ENCODE peak calls at places on chromosomes 16 and 17, in nine cellular contexts. B, T, H, U, I, F, Z, Q and M are unnamed samples.

GRCh38 chr16:85378145-85379040 is 234.7 kb upstream of the GSE1 start:
- DNase-seq in U (no peak), H (no peak), Q (no peak), B (no peak), F (no peak), Z (no peak), T (no peak), I (no peak), M (no peak)

GRCh38 chr16:57377080-57377841 is 5.0 kb downstream of the CX3CL1 start:
- DNase-seq in F (no peak), I (no peak), Q (no peak), Z (no peak), T (peak; percentile 37), U (no peak), B (no peak), H (peak; percentile 5), M (no peak)

GRCh38 chr17:82926716-82927115 is 86.9 kb upstream of the ZNF750 start:
- DNase-seq in H (no peak), U (no peak), T (no peak), F (no peak), Q (no peak), Z (no peak), B (no peak), I (no peak), M (no peak)

GRCh38 chr16:82867425-82867824 is 240.7 kb downstream of the CDH13 start:
- DNase-seq in F (no peak), Z (no peak), T (no peak), Q (no peak), I (no peak), U (no peak), B (no peak), H (no peak), M (no peak)

GRCh38 chr16:86061771-86062170 is 162.8 kb downstream of the IRF8 start:
- DNase-seq in Q (no peak), H (no peak), I (no peak), Z (no peak), U (no peak), B (no peak), T (no peak), F (no peak), M (no peak)

GRCh38 chr17:55175788-55176425 is 88.9 kb upstream of the HLF start:
- DNase-seq in Q (no peak), B (no peak), Z (no peak), F (no peak), H (no peak), I (no peak), T (no peak), U (no peak), M (no peak)

GRCh38 chr16:69328854-69329316 is 1.5 kb downstream of the PDF start:
- DNase-seq in Q (no peak), Z (peak; percentile 13), I (no peak), B (no peak), U (no peak), H (no peak), F (no peak), T (no peak), M (no peak)

GRCh38 chr17:73549841-73550430 is 94.3 kb downstream of the SDK2 start:
- DNase-seq in H (no peak), F (no peak), Z (no peak), T (no peak), I (no peak), Q (no peak), U (no peak), B (no peak), M (no peak)

GRCh38 chr16:49484454-49484853 is 110.8 kb downstream of the C16orf78 start:
- DNase-seq in U (peak; percentile 86), Z (no peak), B (no peak), Q (peak; percentile 63), F (no peak), I (peak; percentile 85), T (no peak), H (no peak), M (peak; percentile 89)

GRCh38 chr17:40485851-40486512 is 15.4 kb downstream of the TNS4 start:
- DNase-seq in T (no peak), B (no peak), Q (peak; percentile 53), F (no peak), H (no peak), I (peak; percentile 69), Z (peak; percentile 99), U (no peak), M (no peak)

GRCh38 chr16:11743308-11744074 is 834 bp upstream of the TXNDC11 start:
- DNase-seq in U (no peak), F (no peak), Z (no peak), H (no peak), T (peak; percentile 39), I (peak; percentile 15), Q (peak; percentile 30), B (no peak), M (no peak)

GRCh38 chr16:80569440-80570105 is 28.8 kb downstream of the DYNLRB2 start:
- DNase-seq in Z (peak; percentile 39), U (no peak), B (peak; percentile 5), I (no peak), H (peak; percentile 73), T (peak; percentile 70), Q (no peak), F (no peak), M (no peak)

GRCh38 chr17:82588266-82589175 is 59.7 kb downstream of the WDR45B start:
- DNase-seq in I (no peak), F (no peak), T (no peak), H (no peak), Z (no peak), U (no peak), Q (no peak), B (no peak), M (no peak)

GRCh38 chr17:17567631-17568030 is 23.9 kb downstream of the PEMT start:
- DNase-seq in B (no peak), Z (no peak), T (no peak), I (peak; percentile 71), H (no peak), F (no peak), U (no peak), Q (no peak), M (peak; percentile 76)

GRCh38 chr16:3999479-3999868 is 116.8 kb downstream of the ADCY9 start:
- DNase-seq in H (no peak), I (peak; percentile 89), Z (no peak), T (no peak), Q (no peak), U (peak; percentile 55), B (no peak), F (no peak), M (no peak)

GRCh38 chr16:66408181-66409048 is 18.7 kb upstream of the BEAN1 start:
- DNase-seq in T (peak; percentile 39), H (no peak), B (no peak), I (no peak), Q (no peak), U (no peak), F (no peak), Z (peak; percentile 52), M (no peak)

GRCh38 chr16:66070140-66070887 is 296.2 kb upstream of the CDH5 start:
- DNase-seq in B (no peak), T (no peak), Z (peak; percentile 48), I (peak; percentile 91), Q (peak; percentile 36), H (no peak), F (peak; percentile 6), U (no peak), M (no peak)

GRCh38 chr16:69319826-69320730 is 8.9 kb downstream of the VPS4A start:
- DNase-seq in Q (no peak), T (no peak), I (no peak), H (no peak), F (no peak), Z (no peak), U (no peak), B (no peak), M (peak; percentile 72)

GRCh38 chr16:84751947-84752346 is 52.1 kb downstream of the USP10 start:
- DNase-seq in Q (no peak), B (no peak), I (no peak), F (no peak), Z (no peak), T (no peak), U (no peak), H (no peak), M (no peak)

GRCh38 chr16:78676351-78676750 is 576.9 kb downstream of the WWOX start:
- DNase-seq in Q (no peak), Z (no peak), T (no peak), U (no peak), I (no peak), B (no peak), F (no peak), H (no peak), M (no peak)

GRCh38 chr17:14919580-14920160 is 345.5 kb downstream of the PMP22 start:
- DNase-seq in B (no peak), T (no peak), Q (no peak), H (no peak), I (no peak), U (peak; percentile 62), F (no peak), Z (no peak), M (no peak)

GRCh38 chr16:55035956-55036355 is 105.3 kb downstream of the IRX5 start:
- DNase-seq in B (no peak), Z (peak; percentile 15), H (no peak), U (no peak), Q (no peak), T (no peak), I (no peak), F (no peak), M (no peak)

GRCh38 chr16:24288516-24288915 is 32.4 kb downstream of the CACNG3 start:
- DNase-seq in B (no peak), F (no peak), Q (no peak), U (no peak), I (no peak), T (no peak), Z (no peak), H (no peak), M (no peak)

GRCh38 chr17:77479817-77480508 is 339.2 kb downstream of the SEC14L1 start:
- DNase-seq in U (peak; percentile 56), B (no peak), Z (no peak), T (no peak), Q (no peak), I (no peak), H (no peak), F (no peak), M (no peak)

GRCh38 chr17:36482611-36483504 is 3.6 kb upstream of the ZNHIT3 start:
- DNase-seq in F (peak; percentile 81), U (peak; percentile 93), I (peak; percentile 79), T (peak; percentile 82), Q (peak; percentile 73), B (peak; percentile 74), H (peak; percentile 77), Z (peak; percentile 28), M (peak; percentile 74)

GRCh38 chr16:24853830-24854229 is 8.1 kb downstream of the SLC5A11 start:
- DNase-seq in Z (no peak), H (no peak), U (no peak), F (peak; percentile 28), B (no peak), Q (no peak), T (no peak), I (peak; percentile 46), M (no peak)

GRCh38 chr17:79990704-79991103 is 45.0 kb downstream of the TBC1D16 start:
- DNase-seq in Q (no peak), H (no peak), I (no peak), U (no peak), B (no peak), F (no peak), Z (no peak), T (no peak), M (no peak)

GRCh38 chr17:49013311-49014205 is 16.4 kb downstream of the IGF2BP1 start:
- DNase-seq in Q (no peak), I (no peak), T (no peak), U (peak; percentile 95), B (no peak), H (no peak), Z (no peak), F (no peak), M (no peak)

GRCh38 chr17:32187276-32187675 is 45.0 kb downstream of the RHOT1 start:
- DNase-seq in Z (no peak), I (no peak), H (no peak), U (no peak), B (no peak), Q (no peak), F (no peak), T (no peak), M (no peak)